ENCODE peak calls at places on chromosomes 3 and 15, in four cellular contexts. N is right atrium auricular region, K is bronchial epithelial cell, T is fibroblast of lung. Y is an unnamed sample.

GRCh38 chr3:13300546-13301294 is 119.4 kb downstream of the NUP210 start:
- DNase-seq in K (no peak), T (no peak), N (no peak), Y (no peak)

GRCh38 chr3:157111578-157111977 is 48.4 kb downstream of the CCNL1 start:
- DNase-seq in K (no peak), N (no peak), T (peak), Y (no peak)

GRCh38 chr3:185423178-185423577 is 60.2 kb downstream of the MAP3K13 start:
- DNase-seq in K (peak), T (peak), N (no peak), Y (no peak)

GRCh38 chr3:190076601-190077444 is 43.9 kb downstream of the P3H2 start:
- DNase-seq in K (peak), T (peak), N (no peak), Y (peak)

GRCh38 chr3:138688871-138689299 is 80.3 kb downstream of the FAIM start:
- DNase-seq in T (no peak), N (no peak), K (peak), Y (no peak)

GRCh38 chr15:58147151-58147550 is 9.0 kb downstream of the AQP9 start:
- DNase-seq in T (no peak), N (no peak), K (no peak), Y (no peak)

GRCh38 chr3:59425942-59426341 is 376.1 kb upstream of the CFAP20DC start:
- DNase-seq in N (no peak), K (peak), T (peak), Y (no peak)

GRCh38 chr3:126312326-126312725 is 44.9 kb downstream of the KLF15 start:
- DNase-seq in T (no peak), K (no peak), N (no peak), Y (no peak)

GRCh38 chr3:195697582-195698324 is 23.0 kb upstream of the MUC20 start:
- DNase-seq in K (peak), T (peak), N (no peak), Y (peak)

GRCh38 chr3:97958396-97958795 is 13.8 kb downstream of the RIOX2 start:
- DNase-seq in T (peak), N (no peak), K (no peak), Y (no peak)

GRCh38 chr3:66039590-66039887 is 821 bp upstream of the MAGI1 start:
- DNase-seq in T (peak), K (no peak), N (peak), Y (no peak)

GRCh38 chr3:100463646-100464155 is 28.7 kb upstream of the TMEM45A start:
- DNase-seq in N (no peak), T (peak), K (peak), Y (no peak)

GRCh38 chr3:127655641-127656040 is 17.1 kb upstream of the ABTB1 start:
- DNase-seq in T (peak), K (peak), N (no peak), Y (no peak)

GRCh38 chr15:82132116-82132515 is 86.3 kb upstream of the MEX3B start:
- DNase-seq in K (no peak), T (peak), N (no peak), Y (no peak)

GRCh38 chr3:10116928-10117327 is 1.5 kb downstream of the BRK1 start:
- DNase-seq in T (no peak), K (no peak), N (no peak), Y (no peak)
- H3K4me3 ChIP-seq in T (peak), K (no peak), N (no peak), Y (no peak)

DNA sequence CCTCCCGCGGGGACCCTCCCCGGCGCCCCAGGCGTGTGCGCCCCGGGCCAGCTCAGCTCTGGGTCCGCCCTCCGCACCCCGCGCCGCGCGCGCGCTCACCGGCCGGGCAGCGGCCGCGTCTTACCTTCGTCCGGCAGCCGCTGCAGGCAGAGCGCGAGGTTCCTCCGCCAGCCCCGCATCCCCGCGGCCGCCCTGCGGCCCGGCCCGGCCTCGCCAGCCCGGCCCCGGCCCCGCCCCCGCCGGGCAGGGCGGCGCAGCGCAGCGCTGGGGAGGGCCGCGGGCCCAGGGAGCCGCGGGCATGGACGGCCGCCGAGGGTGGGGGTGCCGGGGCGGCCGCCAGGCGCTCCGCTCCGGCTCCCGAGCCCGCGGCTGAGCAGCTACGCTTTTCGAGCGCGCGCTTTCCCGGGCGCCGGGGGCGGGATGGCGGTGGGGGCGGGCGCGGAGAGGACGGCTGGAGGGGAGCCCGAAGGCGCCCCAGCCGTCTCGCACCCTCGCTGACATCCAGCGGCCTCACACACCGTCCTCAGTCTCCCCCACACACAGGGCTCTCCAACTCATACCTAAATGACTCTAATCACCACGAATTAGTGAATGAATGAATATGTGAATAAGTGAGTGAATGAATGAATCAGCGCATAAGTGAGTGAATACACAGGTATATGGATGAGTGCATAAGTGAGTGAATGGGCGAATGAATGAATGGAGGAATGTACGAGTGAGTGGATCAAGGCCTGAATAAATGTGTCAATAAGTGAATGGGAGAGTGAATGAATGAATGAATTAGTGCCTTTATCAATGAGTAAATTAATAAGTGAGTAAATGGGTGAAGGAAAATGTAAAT is 48.5 kb upstream of the CCDC174 start:
- DNase-seq in K (no peak), N (no peak), T (no peak), Y (no peak)
- H3K4me3 ChIP-seq in K (no peak), N (peak), T (no peak), Y (peak)

DNA sequence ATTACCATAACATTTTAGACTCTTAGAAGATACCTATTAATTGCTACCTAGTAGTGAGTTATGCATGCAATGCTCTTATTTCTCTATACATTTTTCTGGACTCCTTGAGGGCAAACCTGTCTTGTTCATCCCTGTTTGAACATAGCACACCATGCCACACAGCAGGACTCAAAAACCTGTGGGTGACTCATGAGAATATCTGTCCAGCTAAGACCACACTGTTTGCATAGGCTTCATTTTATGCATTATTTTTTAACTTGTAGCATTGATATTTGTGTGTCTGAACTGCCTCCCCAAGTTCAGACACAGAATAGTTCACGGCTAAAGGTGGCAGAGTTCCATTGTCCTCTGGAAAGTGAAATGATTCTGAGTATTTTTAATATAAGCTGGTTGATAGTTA is 1.8 kb downstream of the LMCD1 start:
- DNase-seq in T (peak), N (no peak), K (peak), Y (no peak)
- H3K4me3 ChIP-seq in T (peak), N (peak), K (no peak), Y (peak)

DNA sequence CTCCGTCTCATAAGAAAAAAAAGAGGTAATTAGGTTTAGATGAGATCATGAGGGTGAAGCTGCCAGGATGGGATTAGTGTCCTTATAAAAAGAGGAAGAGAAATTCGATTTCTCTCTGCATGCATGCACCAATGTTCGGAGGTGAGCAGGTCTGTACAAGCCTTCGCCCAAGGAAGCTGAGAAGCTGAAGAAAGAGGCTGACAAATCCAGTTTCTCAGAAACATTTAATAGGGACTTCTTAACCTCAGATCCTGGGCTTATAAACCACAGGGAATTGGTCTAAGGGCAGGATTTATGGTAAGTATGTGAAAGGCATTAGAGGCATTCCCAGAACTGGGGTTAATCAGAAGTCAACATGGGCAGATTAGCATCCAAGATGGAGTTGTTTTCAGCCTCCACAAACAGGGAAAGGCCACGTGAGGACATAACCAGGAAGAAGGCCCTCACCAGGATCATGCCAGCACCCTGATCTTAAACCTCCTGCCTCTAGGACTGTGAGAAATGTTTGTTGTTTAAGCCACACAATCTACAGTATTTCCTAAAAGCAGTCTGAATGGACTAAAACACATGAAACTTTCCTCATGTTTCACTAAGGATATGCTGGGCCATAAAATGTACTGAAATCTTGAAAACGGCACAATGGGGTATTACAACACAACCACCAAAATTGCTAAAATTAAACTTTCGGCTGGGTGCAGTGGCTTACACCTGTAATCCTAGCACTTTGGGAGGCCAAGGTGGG is 11.3 kb downstream of the SHISA5 start:
- DNase-seq in N (no peak), T (peak), K (peak), Y (no peak)
- H3K4me3 ChIP-seq in N (no peak), T (no peak), K (no peak), Y (no peak)

GRCh38 chr3:4988815-4989648 is 9.8 kb downstream of the BHLHE40 start:
- DNase-seq in T (peak), K (no peak), N (peak), Y (peak)

GRCh38 chr3:4986175-4986610 is 7.0 kb downstream of the BHLHE40 start:
- DNase-seq in N (no peak), K (peak), T (no peak), Y (no peak)

GRCh38 chr3:4986611-4987373 is 7.6 kb downstream of the BHLHE40 start:
- DNase-seq in T (peak), K (peak), N (peak), Y (peak)

GRCh38 chr3:4989649-4989966 is 10.4 kb downstream of the BHLHE40 start:
- DNase-seq in T (no peak), N (no peak), K (no peak), Y (no peak)

DNA sequence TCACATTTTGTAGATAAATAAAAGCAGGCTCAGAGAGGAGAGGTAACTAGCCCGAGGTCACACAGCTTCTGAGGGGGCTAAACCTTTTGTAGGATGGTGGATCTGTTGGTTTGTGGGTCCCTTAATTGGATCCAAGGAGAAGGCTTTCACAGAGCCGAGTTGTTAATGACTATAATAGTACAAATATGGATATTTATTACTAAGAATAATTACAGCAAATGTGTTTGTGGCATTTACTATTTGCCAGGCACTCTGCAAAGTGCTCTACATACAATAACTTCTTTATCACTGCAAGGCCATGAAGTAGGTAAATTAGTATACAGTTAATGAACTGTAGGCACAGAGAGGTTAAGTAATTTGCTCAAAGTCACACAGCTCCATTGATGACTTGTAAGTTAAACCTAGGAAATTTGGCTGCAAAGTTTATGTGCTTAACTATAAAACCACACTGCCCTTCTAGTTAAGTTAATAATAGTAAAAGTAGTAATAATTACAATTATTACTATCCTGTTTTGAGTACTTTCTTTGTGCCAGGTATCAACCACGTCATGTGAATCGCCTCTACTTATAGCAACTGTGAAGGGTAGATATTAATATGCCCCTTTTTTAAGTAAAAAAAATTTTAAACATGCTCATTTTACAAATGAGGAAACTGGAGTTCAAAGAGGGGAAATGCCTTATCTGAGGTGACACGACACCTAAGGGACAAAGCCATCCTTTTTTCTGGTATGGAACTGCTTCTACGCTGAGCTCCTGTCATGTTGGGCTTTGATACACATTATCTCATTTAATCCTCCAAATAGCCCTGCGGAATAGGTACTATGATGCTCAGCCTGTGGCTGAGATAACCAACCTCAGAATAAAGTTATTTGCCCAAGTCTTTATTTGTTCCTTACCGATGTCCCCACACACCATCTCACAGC is 8.4 kb downstream of the BHLHE40 start:
- DNase-seq in T (no peak), K (no peak), N (no peak), Y (no peak)
- H3K4me3 ChIP-seq in T (no peak), K (no peak), N (no peak), Y (peak)

GRCh38 chr3:187966636-187967035 is 187.3 kb upstream of the LPP start:
- DNase-seq in N (no peak), T (no peak), K (no peak), Y (no peak)

GRCh38 chr3:187966141-187966540 is 187.8 kb upstream of the LPP start:
- DNase-seq in N (no peak), K (no peak), T (no peak), Y (no peak)

GRCh38 chr3:187967982-187968381 is 186.0 kb upstream of the LPP start:
- DNase-seq in N (no peak), T (peak), K (no peak), Y (no peak)

GRCh38 chr3:187968883-187969580 is 184.9 kb upstream of the LPP start:
- DNase-seq in K (peak), N (no peak), T (peak), Y (peak)

DNA sequence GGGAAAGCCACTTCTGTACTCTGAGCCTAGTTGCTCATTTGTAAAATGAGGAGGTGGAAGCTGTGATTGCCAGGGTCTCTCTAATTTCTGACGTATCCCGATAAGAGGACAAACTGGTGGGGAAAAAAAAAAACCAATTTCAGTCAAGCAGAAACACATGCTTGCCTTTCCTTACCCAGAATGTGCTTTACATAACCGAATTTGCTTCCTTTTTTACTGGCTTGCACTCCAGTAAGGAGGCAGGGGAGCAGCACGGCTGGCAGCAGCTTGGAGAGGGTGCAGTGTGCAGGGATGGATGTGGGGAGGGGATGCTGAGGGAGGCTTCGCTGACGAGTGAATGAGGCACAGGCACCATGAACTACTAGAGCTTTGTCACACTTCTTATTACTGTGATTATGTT is 186.9 kb upstream of the LPP start:
- DNase-seq in K (no peak), N (no peak), T (no peak), Y (no peak)
- H3K4me3 ChIP-seq in K (no peak), N (no peak), T (no peak), Y (no peak)